ENCODE peak calls at places on chromosomes 7 and 10, in nine cellular contexts. V is psoas muscle, X is cardiac muscle cell, H is ovary, Z is DND-41, O is HCT116, U is GM23248, J is dorsolateral prefrontal cortex, I is neural progenitor cell. L is an unnamed sample.

GRCh38 chr7:26385240-26385639 is 93.6 kb downstream of the SNX10 start:
- DNase-seq in V (no peak), X (no peak), H (no peak), Z (no peak), O (no peak), U (no peak), J (no peak), I (no peak), L (no peak)

GRCh38 chr10:124736491-124737136 is 7.6 kb downstream of the FAM53B start:
- DNase-seq in V (peak; percentile 80), X (peak; percentile 62), H (peak; percentile 92), Z (no peak), O (no peak), U (peak; percentile 61), J (peak; percentile 86), I (no peak), L (peak; percentile 94)

GRCh38 chr7:24882989-24883631 is 96.9 kb downstream of the OSBPL3 start:
- DNase-seq in V (peak; percentile 72), X (no peak), H (no peak), Z (no peak), O (no peak), U (peak; percentile 95), J (no peak), I (no peak), L (no peak)

GRCh38 chr7:131011976-131012375 is 278.0 kb upstream of the KLF14 start:
- DNase-seq in V (no peak), X (no peak), H (no peak), Z (peak; percentile 46), O (no peak), U (peak; percentile 91), J (no peak), I (no peak), L (no peak)

GRCh38 chr7:27154901-27155815 is 1.3 kb downstream of the HOXA7 start:
- DNase-seq in V (peak; percentile 17), X (no peak), H (peak; percentile 26), Z (no peak), O (no peak), U (peak; percentile 34), J (no peak), I (no peak), L (peak; percentile 82)

GRCh38 chr10:71244638-71245419 is 32.5 kb downstream of the UNC5B start:
- DNase-seq in V (peak; percentile 60), X (no peak), H (peak; percentile 76), Z (no peak), O (no peak), U (peak; percentile 87), J (no peak), I (no peak), L (peak; percentile 94)

GRCh38 chr7:7913506-7913905 is 55.1 kb upstream of the GLCCI1 start:
- DNase-seq in V (no peak), X (peak; percentile 25), H (no peak), Z (no peak), O (no peak), U (no peak), J (no peak), I (peak; percentile 34), L (no peak)

GRCh38 chr7:34036069-34036920 is 131.0 kb downstream of the BMPER start:
- DNase-seq in V (peak; percentile 20), X (peak; percentile 70), H (peak; percentile 57), Z (no peak), O (peak; percentile 61), U (no peak), J (no peak), I (no peak), L (no peak)

GRCh38 chr10:23070819-23071218 is 24.6 kb upstream of the MSRB2 start:
- DNase-seq in V (no peak), X (no peak), H (no peak), Z (no peak), O (no peak), U (no peak), J (no peak), I (no peak), L (no peak)

GRCh38 chr7:111232249-111233084 is 141.5 kb downstream of the LRRN3 start:
- DNase-seq in V (no peak), X (no peak), H (no peak), Z (no peak), O (peak; percentile 12), U (peak; percentile 80), J (no peak), I (no peak), L (no peak)

DNA sequence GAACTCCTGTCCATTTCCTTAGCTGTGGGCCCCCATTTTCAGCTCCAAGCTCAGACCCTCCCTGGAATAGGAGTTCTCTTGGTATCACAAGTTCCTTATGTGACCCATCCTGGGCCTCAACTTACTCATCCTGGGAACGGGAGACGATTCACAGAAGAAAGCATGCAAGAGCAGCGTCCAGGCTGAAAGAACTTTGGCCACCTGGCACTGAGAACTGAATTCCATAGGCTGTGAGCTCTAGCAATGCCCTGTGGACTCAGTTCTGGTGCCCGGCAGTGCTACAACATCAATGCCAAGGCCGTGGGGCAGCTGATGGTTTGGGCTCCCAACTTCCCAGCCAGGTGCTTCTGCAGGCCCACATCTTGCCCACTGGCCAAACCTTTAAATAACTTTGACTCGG is 3.9 kb upstream of the CUEDC2 start:
- DNase-seq in V (peak; percentile 4), X (no peak), H (no peak), Z (no peak), O (no peak), U (peak; percentile 37), J (no peak), I (no peak), L (peak; percentile 74)
- H3K4me3 ChIP-seq in V (peak overlapping the region; percentile 32), X (no peak overlapping the region), H (peak overlapping the region; percentile 29), Z (peak overlapping the region; percentile 26), O (no peak overlapping the region), U (peak overlapping the region; percentile 66), J (no peak overlapping the region), I (no peak overlapping the region), L (peak overlapping the region; percentile 64)

GRCh38 chr7:45325378-45325777 is 167.8 kb downstream of the RAMP3 start:
- DNase-seq in V (no peak), X (no peak), H (no peak), Z (peak; percentile 20), O (no peak), U (no peak), J (no peak), I (no peak), L (no peak)
- H3K27me3 ChIP-seq in V (no peaks in the 10 kb centered on the region), X (no peaks in the 10 kb centered on the region), H (no peaks in the 10 kb centered on the region), Z (no peaks in the 10 kb centered on the region), O (no peaks in the 10 kb centered on the region), U (no peaks in the 10 kb centered on the region), J (no peaks in the 10 kb centered on the region), I (no peaks in the 10 kb centered on the region), L (no peaks in the 10 kb centered on the region)

DNA sequence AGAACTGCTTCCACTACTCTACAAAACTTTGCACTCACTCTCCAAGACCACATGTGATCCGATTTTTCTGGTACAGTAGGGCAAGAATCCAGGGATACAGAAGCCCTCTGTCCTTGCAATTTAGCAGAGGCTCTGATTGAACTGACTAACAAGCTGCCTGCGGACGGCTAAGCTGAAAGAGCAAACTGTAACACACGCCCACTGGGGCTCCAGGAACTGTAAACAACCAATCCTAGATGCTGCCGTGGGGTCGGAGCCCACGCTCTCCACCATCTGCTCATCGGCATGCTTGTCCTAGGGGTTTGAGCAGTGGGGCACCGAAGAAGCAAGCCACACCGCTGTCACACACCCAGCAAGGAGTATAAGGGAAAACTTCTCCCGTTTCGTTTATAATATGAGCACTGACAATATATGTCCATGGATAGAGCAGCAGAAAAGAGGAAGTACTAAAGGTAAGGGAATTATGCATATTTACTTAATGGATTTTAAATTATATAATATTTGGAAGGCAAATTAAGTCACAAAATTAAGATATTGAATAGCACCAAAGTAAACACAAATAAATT is 634.4 kb upstream of the POT1 start:
- DNase-seq in V (no peak), X (no peak), H (no peak), Z (no peak), O (no peak), U (no peak), J (no peak), I (peak; percentile 22), L (no peak)
- H3K4me3 ChIP-seq in V (no peak overlapping the region), X (no peak overlapping the region), H (no peak overlapping the region), Z (no peak overlapping the region), O (no peak overlapping the region), U (no peak overlapping the region), J (no peak overlapping the region), I (no peak overlapping the region), L (no peak overlapping the region)

DNA sequence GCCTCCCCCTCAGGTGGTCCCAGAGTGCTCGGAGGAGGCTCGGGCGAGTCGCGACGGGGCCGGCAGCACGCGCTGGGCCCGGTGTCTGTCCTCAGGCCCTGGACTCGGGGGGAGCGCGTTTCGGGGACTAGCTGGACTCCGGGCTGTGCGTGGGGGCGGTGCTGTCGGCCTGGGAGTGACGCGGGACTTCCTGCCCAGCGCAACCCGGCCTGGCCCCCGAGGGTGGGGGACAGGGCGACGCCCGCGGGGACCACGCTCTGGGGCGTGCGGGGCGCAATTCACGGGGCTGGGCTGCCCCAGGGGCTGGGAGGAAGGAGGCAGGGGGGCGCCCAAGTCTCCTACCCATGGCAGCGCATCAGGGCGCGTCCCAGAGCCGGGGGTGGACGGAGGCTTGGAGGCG is 2.4 kb upstream of the VENTX start:
- DNase-seq in V (no peak), X (no peak), H (no peak), Z (no peak), O (no peak), U (no peak), J (no peak), I (no peak), L (no peak)
- H3K27me3 ChIP-seq in V (peaks cover 38% of the 10 kb centered on the region), X (peaks cover 96% of the 10 kb centered on the region), H (peaks cover 7% of the 10 kb centered on the region), Z (no peaks in the 10 kb centered on the region), O (no peaks in the 10 kb centered on the region), U (peaks cover 71% of the 10 kb centered on the region), J (peaks cover 85% of the 10 kb centered on the region), I (peaks cover 99% of the 10 kb centered on the region), L (peaks cover 60% of the 10 kb centered on the region)

DNA sequence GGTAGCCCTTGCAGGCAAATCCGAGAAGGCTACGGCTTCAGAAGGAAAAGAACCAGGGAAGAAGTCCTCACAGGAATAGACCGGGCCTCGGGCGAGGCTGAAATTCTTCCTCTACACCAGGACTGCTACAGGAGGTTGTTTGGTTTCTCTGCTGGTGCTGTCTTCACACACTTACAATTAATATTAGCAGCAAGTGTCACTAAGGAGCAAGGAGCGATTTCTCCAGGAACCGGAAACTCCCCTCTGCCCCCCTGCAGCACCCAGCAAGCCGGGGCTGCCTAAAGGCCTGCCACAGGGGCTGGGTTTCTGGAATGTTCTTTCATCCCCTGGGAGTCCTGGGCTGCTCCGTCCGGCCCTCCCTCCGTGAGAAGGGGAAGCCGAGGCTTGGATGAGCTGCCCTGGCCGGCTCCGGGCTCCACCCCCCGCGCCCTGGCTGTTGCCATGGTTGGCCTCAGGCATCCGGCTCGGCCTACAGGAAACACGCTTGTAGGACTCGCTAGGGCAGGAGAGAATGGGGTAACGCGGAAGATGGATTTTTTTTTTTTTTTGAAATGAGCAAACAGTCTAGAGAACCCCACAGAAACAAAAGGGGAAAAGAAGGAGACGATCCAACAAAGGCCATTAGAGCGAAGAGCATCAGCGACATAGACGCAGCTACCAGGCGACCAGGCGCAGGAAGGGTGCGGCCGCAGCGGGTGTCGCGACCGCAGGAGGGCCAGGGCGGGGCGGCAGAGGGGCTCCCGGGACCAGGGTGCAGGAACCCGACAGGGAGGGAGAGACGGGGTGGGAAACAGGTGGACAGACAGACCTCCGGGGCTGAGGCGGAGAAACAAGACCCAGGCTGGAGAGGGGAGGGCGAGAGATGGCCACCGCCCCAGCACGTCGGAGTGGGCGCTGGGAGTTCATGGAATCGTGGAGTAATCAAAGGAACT is 33.0 kb downstream of the EN2 start:
- DNase-seq in V (peak; percentile 64), X (no peak), H (peak; percentile 54), Z (no peak), O (no peak), U (peak; percentile 57), J (no peak), I (peak; percentile 73), L (peak; percentile 91)
- H3K4me3 ChIP-seq in V (peak overlapping the region; percentile 52), X (no peak overlapping the region), H (peak overlapping the region; percentile 23), Z (no peak overlapping the region), O (no peak overlapping the region), U (peak overlapping the region; percentile 67), J (peak overlapping the region; percentile 54), I (peak overlapping the region; percentile 15), L (peak overlapping the region; percentile 54)